ENCODE peak calls at places on chromosomes 7 and 10, in five cellular contexts. B, T, V, Y and E are unnamed samples.

GRCh38 chr10:77455538-77455937 is 182.1 kb downstream of the KCNMA1 start:
- DNase-seq in B (peak), T (no peak), Y (no peak), V (no peak), E (no peak)

GRCh38 chr10:48478980-48479811 is 125.7 kb downstream of the ARHGAP22 start:
- DNase-seq in B (no peak), T (no peak), V (no peak), Y (no peak), E (no peak)

GRCh38 chr10:44799971-44800370 is 111.2 kb upstream of the TMEM72 start:
- DNase-seq in T (no peak), B (no peak), Y (no peak), V (no peak), E (no peak)

GRCh38 chr7:659996-660395 is 66.5 kb upstream of the DNAAF5 start:
- DNase-seq in T (no peak), B (no peak), V (no peak), Y (no peak), E (no peak)

GRCh38 chr10:26890956-26891355 is 30.2 kb upstream of the ABI1 start:
- DNase-seq in Y (peak), T (peak), V (no peak), B (no peak), E (peak)

GRCh38 chr10:33886299-33886698 is 551.8 kb upstream of the NRP1 start:
- DNase-seq in V (no peak), B (no peak), Y (no peak), T (no peak), E (no peak)

GRCh38 chr10:26437637-26438461 is at the start of gene APBB1IP:
- DNase-seq in B (no peak), Y (no peak), T (no peak), V (no peak), E (peak)

GRCh38 chr10:31871266-31871887 is 57.3 kb downstream of the ARHGAP12 start:
- DNase-seq in V (no peak), Y (no peak), T (no peak), B (no peak), E (no peak)

GRCh38 chr7:44565097-44565794 is 8.5 kb downstream of the DDX56 start:
- DNase-seq in T (peak), B (peak), V (peak), Y (no peak), E (peak)

GRCh38 chr10:116221053-116221452 is 52.0 kb downstream of the GFRA1 start:
- DNase-seq in Y (no peak), B (no peak), V (no peak), T (no peak), E (no peak)

GRCh38 chr7:103132995-103133688 is 15.8 kb downstream of the NAPEPLD start:
- DNase-seq in B (no peak), V (no peak), Y (no peak), T (no peak), E (no peak)

GRCh38 chr7:101567231-101567630 is 61.9 kb downstream of the MYL10 start:
- DNase-seq in T (no peak), V (no peak), Y (no peak), B (no peak), E (no peak)

GRCh38 chr7:87204933-87205332 is 14.6 kb downstream of the TMEM243 start:
- DNase-seq in Y (no peak), V (no peak), B (no peak), T (no peak), E (no peak)

GRCh38 chr10:78955206-78955605 is 113.6 kb upstream of the ZMIZ1 start:
- DNase-seq in T (no peak), V (no peak), B (no peak), Y (no peak), E (no peak)

GRCh38 chr10:113576853-113577252 is 24.0 kb downstream of the HABP2 start:
- DNase-seq in V (no peak), B (no peak), T (peak), Y (no peak), E (peak)

GRCh38 chr10:127527891-127528290 is 21.2 kb upstream of the NPS start:
- DNase-seq in B (no peak), Y (no peak), T (no peak), V (peak), E (no peak)

GRCh38 chr7:39525926-39526325 is 40.3 kb upstream of the YAE1 start:
- DNase-seq in V (no peak), Y (no peak), T (no peak), B (no peak), E (no peak)

GRCh38 chr7:55020481-55020871 is 1.7 kb downstream of the EGFR start:
- DNase-seq in T (no peak), Y (no peak), V (peak), B (peak), E (no peak)

GRCh38 chr7:101564778-101565211 is 64.3 kb downstream of the MYL10 start:
- DNase-seq in T (peak), Y (peak), B (peak), V (no peak), E (peak)

GRCh38 chr7:47672267-47672920 is 90.5 kb upstream of the TNS3 start:
- DNase-seq in Y (no peak), B (no peak), V (no peak), T (no peak), E (no peak)

GRCh38 chr10:110547139-110547761 is 20.2 kb upstream of the SMC3 start:
- DNase-seq in Y (peak), V (no peak), B (peak), T (peak), E (peak)

GRCh38 chr7:38813797-38814196 is 95.2 kb downstream of the VPS41 start:
- DNase-seq in T (no peak), Y (no peak), V (no peak), B (no peak), E (no peak)

GRCh38 chr10:29688230-29688634 is 53.5 kb upstream of the SVIL start:
- DNase-seq in Y (peak), T (peak), V (no peak), B (no peak), E (no peak)

GRCh38 chr7:129949292-129950133 is 3.2 kb downstream of the UBE2H start:
- DNase-seq in Y (peak), T (peak), B (no peak), V (peak), E (peak)
- TF ChIP-seq POLR2A in Y (no peak), T (no peak), B (no peak), V (peak), E (no peak)

DNA sequence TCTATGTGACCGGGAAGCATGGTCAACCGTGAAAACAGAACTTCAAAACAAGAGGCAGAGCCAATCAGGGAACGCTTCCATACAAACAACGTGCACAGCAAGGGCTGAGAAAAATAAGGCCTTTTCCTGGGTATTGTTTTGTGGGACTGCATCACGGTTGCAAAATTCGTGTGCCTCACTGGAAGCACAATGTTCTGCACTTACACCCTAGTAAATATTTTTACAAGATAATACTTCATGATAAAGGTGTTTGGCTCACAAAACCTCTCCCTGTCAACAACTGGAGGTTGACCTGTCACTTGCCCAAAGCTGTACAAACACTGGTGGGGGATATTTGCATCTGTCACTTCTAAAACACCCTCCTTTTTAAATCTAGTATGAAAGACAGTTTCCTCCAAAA is 37.0 kb downstream of the KLF6 start:
- DNase-seq in B (no peak), V (no peak), T (peak), Y (no peak), E (no peak)
- TF ChIP-seq POLR2A in B (no peak), V (no peak), T (no peak), Y (no peak), E (no peak)

GRCh38 chr10:69685802-69686585 is 55.9 kb downstream of the FAM241B start:
- DNase-seq in T (no peak), B (no peak), V (no peak), Y (no peak), E (no peak)
- TF ChIP-seq POLR2A in T (no peak), B (no peak), V (no peak), Y (no peak), E (no peak)

GRCh38 chr10:71262817-71263216 is 50.4 kb downstream of the UNC5B start:
- DNase-seq in V (no peak), B (no peak), Y (no peak), T (no peak), E (no peak)

GRCh38 chr10:71259282-71259681 is 46.9 kb downstream of the UNC5B start:
- DNase-seq in V (no peak), Y (no peak), T (no peak), B (no peak), E (no peak)

GRCh38 chr10:71259815-71260501 is 47.6 kb downstream of the UNC5B start:
- DNase-seq in Y (no peak), V (no peak), B (no peak), T (no peak), E (no peak)

GRCh38 chr10:71262027-71262426 is 49.7 kb downstream of the UNC5B start:
- DNase-seq in B (no peak), Y (no peak), T (no peak), V (no peak), E (no peak)

GRCh38 chr10:71260622-71261325 is 48.4 kb downstream of the UNC5B start:
- DNase-seq in V (peak), T (no peak), Y (peak), B (no peak), E (no peak)
- TF ChIP-seq POLR2A in V (no peak), T (no peak), Y (no peak), B (no peak), E (no peak)

DNA sequence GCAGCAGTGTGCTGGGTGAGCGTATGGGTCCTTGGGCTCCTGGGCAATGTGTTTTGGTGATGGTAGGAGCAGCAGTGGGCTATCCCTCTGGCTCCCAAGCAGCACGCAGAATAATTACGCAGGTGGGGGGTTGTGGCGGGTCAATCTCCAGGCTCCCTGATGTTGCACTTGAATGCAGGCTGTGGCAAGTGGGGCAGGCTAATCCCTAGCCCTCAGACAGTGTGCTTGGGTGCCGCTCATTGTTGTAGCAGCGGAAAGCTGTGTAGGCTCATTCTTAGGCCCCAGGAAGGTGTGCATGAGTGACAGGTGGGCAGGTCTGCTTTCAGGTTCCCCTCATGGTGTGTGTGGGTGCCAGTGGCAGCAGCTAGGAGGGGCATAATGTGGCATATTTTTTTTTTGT is 44.1 kb downstream of the LOXL4 start:
- DNase-seq in T (no peak), V (no peak), B (no peak), Y (no peak), E (no peak)
- TF ChIP-seq POLR2A in T (no peak), V (no peak), B (no peak), Y (no peak), E (no peak)

DNA sequence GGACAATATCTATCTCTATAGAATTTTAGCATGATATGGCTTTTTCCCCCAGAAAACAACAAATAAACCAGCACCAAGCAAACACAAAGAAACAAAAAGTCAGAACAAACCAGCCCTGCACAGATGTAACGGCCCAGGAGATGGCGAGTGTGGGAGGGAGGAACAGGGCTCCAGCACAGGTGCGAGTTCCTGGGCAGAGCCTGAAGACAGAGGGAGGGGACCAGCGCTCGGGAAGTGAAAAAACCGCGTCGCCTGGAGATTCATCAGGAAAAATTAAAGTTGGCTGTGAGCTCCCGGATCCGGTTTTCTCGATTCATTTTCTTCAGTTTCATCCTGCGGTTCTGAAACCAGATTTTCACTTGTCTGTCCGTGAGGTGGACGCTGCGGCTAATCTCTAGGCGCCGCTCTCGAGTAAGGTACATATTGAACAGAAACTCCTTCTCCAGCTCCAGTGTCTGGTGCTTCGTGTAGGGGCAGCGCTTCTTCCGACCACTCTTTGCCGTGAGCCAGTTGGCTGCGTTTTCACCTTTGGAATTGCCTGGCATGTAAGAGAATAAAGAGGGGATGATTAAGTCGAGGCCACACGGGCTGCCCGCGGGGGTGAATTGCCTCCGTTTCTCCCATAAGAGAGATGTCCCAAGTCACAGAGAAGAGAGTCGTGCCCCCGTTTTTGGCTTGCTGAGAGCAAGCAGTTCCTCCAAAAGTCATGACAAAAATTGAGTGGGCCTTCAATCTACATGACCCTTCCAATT is 2.3 kb downstream of the HOXA10 start:
- DNase-seq in B (no peak), V (no peak), T (no peak), Y (no peak), E (no peak)
- TF ChIP-seq POLR2A in B (no peak), V (no peak), T (no peak), Y (peak), E (no peak)

DNA sequence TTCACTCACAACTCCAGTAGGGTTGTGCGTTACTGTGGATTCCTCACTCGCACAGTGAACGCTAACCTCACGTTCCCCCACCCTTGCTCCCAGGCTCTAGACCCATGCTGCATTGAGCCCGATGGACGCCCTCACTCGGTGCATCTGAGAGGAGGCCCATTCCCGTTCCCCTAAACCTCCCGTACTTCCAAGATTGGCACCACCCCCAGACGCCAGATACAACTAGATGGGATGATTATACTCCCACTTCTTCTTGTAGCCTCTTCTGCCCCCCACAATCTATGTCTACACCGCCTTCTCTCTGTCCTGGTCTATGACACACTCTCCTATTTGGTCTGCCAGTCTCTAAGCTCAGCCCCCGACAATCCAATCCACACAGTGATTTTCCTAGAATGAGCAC is 57.3 kb upstream of the NCAPG2 start:
- DNase-seq in T (no peak), B (no peak), V (no peak), Y (no peak), E (no peak)
- TF ChIP-seq POLR2A in T (no peak), B (no peak), V (no peak), Y (no peak), E (no peak)

GRCh38 chr7:24835643-24836042 is 78.4 kb upstream of the GSDME start:
- DNase-seq in T (no peak), V (no peak), B (no peak), Y (no peak), E (no peak)

GRCh38 chr7:24833548-24833947 is 76.3 kb upstream of the GSDME start:
- DNase-seq in Y (no peak), V (no peak), T (no peak), B (no peak), E (no peak)

GRCh38 chr7:24836084-24836483 is 78.8 kb upstream of the GSDME start:
- DNase-seq in B (no peak), Y (no peak), V (no peak), T (no peak), E (no peak)

GRCh38 chr7:24831240-24831639 is 74.0 kb upstream of the GSDME start:
- DNase-seq in V (no peak), B (no peak), T (peak), Y (no peak), E (peak)

GRCh38 chr7:24834150-24834798 is 77.0 kb upstream of the GSDME start:
- DNase-seq in B (no peak), Y (no peak), V (no peak), T (no peak), E (no peak)
- TF ChIP-seq POLR2A in B (no peak), Y (no peak), V (no peak), T (no peak), E (no peak)